ENCODE peak calls at places on chromosomes 4 and X, in five cellular contexts. R is hepatocyte, U is A673, D is endothelial cell of umbilical vein, G is DND-41. Z is an unnamed sample.

GRCh38 chr4:156779774-156780173 is 191.8 kb downstream of the PDGFC start:
- DNase-seq in D (peak; percentile 69), G (no peak), U (no peak), R (no peak), Z (no peak)

GRCh38 chrX:155334486-155335316 is at the start of gene CLIC2:
- DNase-seq in D (peak; percentile 65), R (peak; percentile 52), U (peak; percentile 63), G (peak; percentile 39), Z (no peak)

GRCh38 chr4:53703267-53703655 is 112.0 kb upstream of the LNX1 start:
- DNase-seq in R (no peak), G (no peak), D (no peak), U (no peak), Z (no peak)

GRCh38 chr4:154045086-154045485 is 256.2 kb upstream of the SFRP2 start:
- DNase-seq in G (no peak), U (no peak), D (no peak), R (no peak), Z (no peak)

GRCh38 chr4:140485939-140486338 is 12.2 kb downstream of the MGAT4D start:
- DNase-seq in R (no peak), U (no peak), G (no peak), D (peak; percentile 3), Z (no peak)

GRCh38 chrX:132022115-132022862 is 813 bp upstream of the STK26 start:
- DNase-seq in R (no peak), U (peak; percentile 23), G (peak; percentile 21), D (peak; percentile 29), Z (no peak)

GRCh38 chr4:175823015-175823741 is 11.1 kb upstream of the GPM6A start:
- DNase-seq in G (no peak), R (no peak), D (no peak), U (no peak), Z (no peak)

GRCh38 chrX:47623540-47624027 is 3.9 kb upstream of the SYN1 start:
- DNase-seq in U (peak; percentile 89), G (peak; percentile 78), R (peak; percentile 75), D (peak; percentile 69), Z (peak; percentile 90)

GRCh38 chrX:48854898-48855297 is 19.5 kb upstream of the PCSK1N start:
- DNase-seq in G (peak; percentile 5), D (no peak), R (no peak), U (peak; percentile 15), Z (peak; percentile 15)

GRCh38 chrX:145099204-145099603 is 148.1 kb upstream of the SPANXN1 start:
- DNase-seq in G (no peak), U (no peak), R (no peak), D (no peak), Z (no peak)

GRCh38 chr4:180449395-180449956 is 1793.7 kb upstream of the TENM3 start:
- DNase-seq in U (peak; percentile 89), R (peak; percentile 74), D (no peak), G (peak; percentile 44), Z (peak; percentile 71)

GRCh38 chrX:110504947-110505346 is 146.3 kb downstream of the RTL9 start:
- DNase-seq in R (no peak), G (no peak), U (no peak), D (no peak), Z (no peak)

GRCh38 chr4:108360857-108361820 is 192.4 kb upstream of the LEF1 start:
- DNase-seq in U (peak; percentile 14), R (peak; percentile 40), G (peak; percentile 58), D (no peak), Z (peak; percentile 43)

GRCh38 chr4:129113919-129114318 is 18.0 kb downstream of the C4orf33 start:
- DNase-seq in G (no peak), R (no peak), U (no peak), D (no peak), Z (no peak)

GRCh38 chr4:142801966-142802365 is 44.1 kb downstream of the INPP4B start:
- DNase-seq in G (peak; percentile 29), R (no peak), U (no peak), D (no peak), Z (no peak)

GRCh38 chr4:184472540-184473264 is 1.6 kb downstream of the IRF2 start:
- DNase-seq in G (peak; percentile 52), R (peak; percentile 91), U (peak; percentile 51), D (peak; percentile 75), Z (peak; percentile 86)

GRCh38 chrX:39936886-39937770 is 160.6 kb downstream of the BCOR start:
- DNase-seq in G (peak; percentile 58), R (no peak), D (no peak), U (no peak), Z (no peak)

GRCh38 chr4:94410678-94411206 is 41.0 kb upstream of the PDLIM5 start:
- DNase-seq in G (no peak), U (peak; percentile 94), D (no peak), R (peak; percentile 8), Z (no peak)

GRCh38 chrX:5586726-5587125 is 641.9 kb downstream of the NLGN4X start:
- DNase-seq in R (no peak), D (no peak), G (no peak), U (peak; percentile 76), Z (no peak)

GRCh38 chrX:68648960-68649359 is 1.5 kb downstream of the STARD8 start:
- DNase-seq in R (no peak), G (no peak), D (no peak), U (no peak), Z (peak; percentile 66)

GRCh38 chrX:97685753-97686152 is 802.0 kb downstream of the RPA4 start:
- DNase-seq in G (peak; percentile 24), U (peak; percentile 56), D (peak; percentile 47), R (peak; percentile 57), Z (peak; percentile 46)

GRCh38 chr4:2259541-2260267 is 2.2 kb downstream of the MXD4 start:
- DNase-seq in G (no peak), U (no peak), R (no peak), D (no peak), Z (no peak)

GRCh38 chr4:3302164-3302785 is 9.5 kb downstream of the RGS12 start:
- DNase-seq in D (peak; percentile 74), U (no peak), R (no peak), G (peak; percentile 96), Z (no peak)

GRCh38 chr4:25065451-25065850 is 34.7 kb upstream of the LGI2 start:
- DNase-seq in R (no peak), U (no peak), G (no peak), D (no peak), Z (no peak)

GRCh38 chrX:25015486-25016360 is at the start of gene ARX:
- DNase-seq in D (peak; percentile 31), G (no peak), U (peak; percentile 91), R (peak; percentile 86), Z (peak; percentile 97)
- TF ChIP-seq EZH2 in D (peak; percentile 59), G (no peak), U (no peak), R (no peak), Z (peak; percentile 14)

GRCh38 chr4:80967346-80967745 is 63.2 kb upstream of the BMP3 start:
- DNase-seq in D (no peak), R (no peak), U (no peak), G (no peak), Z (no peak)
- TF ChIP-seq EZH2 in D (no peak), R (no peak), U (no peak), G (no peak), Z (no peak)

GRCh38 chr4:4854649-4855292 is 4.7 kb upstream of the MSX1 start:
- DNase-seq in U (no peak), R (no peak), G (no peak), D (no peak), Z (peak; percentile 71)

GRCh38 chr4:4857001-4857808 is 2.3 kb upstream of the MSX1 start:
- DNase-seq in U (no peak), G (no peak), D (no peak), R (no peak), Z (no peak)

GRCh38 chr4:4856071-4857000 is 3.1 kb upstream of the MSX1 start:
- DNase-seq in U (no peak), R (peak; percentile 54), G (no peak), D (peak; percentile 21), Z (peak; percentile 75)

GRCh38 chr4:4853921-4854648 is 5.4 kb upstream of the MSX1 start:
- DNase-seq in G (no peak), R (no peak), U (no peak), D (no peak), Z (no peak)

DNA sequence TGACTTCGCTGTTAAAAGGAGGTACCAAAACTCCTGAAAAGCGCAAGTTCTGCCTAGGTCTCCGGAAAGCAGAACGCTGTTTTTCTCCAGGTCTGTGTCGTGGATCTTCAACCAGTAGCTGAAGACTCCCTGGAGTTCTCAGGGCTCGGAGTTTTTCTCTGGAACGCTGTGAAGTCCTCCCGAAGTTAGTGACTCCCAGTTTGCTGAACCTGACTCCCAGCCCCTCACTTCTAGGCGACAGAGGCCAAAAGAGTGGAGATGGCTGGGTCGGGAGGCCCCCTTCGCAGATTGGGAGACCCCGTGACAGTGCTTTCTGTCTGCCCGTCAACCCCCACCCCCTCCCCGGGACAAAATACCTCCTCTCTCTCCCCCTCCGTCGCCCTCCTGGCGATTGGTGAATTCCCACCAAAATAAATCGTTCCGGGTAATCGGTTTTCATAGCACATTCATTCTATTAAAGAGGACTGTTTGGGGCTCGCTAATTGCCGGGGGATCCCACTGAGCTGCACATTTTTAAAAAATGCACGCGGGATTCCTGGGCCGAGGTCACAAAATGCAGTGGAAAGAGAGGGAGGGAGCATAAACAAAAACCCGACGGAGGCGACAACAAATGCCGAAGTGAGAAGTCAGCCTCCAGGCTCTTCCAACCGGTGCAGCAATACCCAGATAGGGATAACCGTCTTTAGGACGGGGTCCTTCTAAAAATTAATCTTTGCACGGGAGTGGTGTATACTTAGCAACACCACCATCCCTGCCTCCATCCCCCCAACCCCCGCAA is 4.0 kb upstream of the MSX1 start:
- DNase-seq in U (no peak), D (no peak), G (no peak), R (no peak), Z (peak; percentile 49)
- TF ChIP-seq EZH2 in U (no peak), D (peak; percentile 81), G (no peak), R (peak; percentile 75), Z (peak; percentile 16)

GRCh38 chr4:4869380-4869723 is 9.9 kb downstream of the MSX1 start:
- DNase-seq in R (no peak), D (no peak), U (no peak), G (no peak), Z (peak; percentile 39)

GRCh38 chr4:4866833-4867744 is 7.6 kb downstream of the MSX1 start:
- DNase-seq in D (no peak), U (no peak), R (peak; percentile 77), G (no peak), Z (peak; percentile 84)

GRCh38 chr4:4868506-4869379 is 9.3 kb downstream of the MSX1 start:
- DNase-seq in G (no peak), U (no peak), D (no peak), R (no peak), Z (peak; percentile 24)

GRCh38 chr4:4866124-4866832 is 6.8 kb downstream of the MSX1 start:
- DNase-seq in R (peak; percentile 35), U (peak; percentile 44), G (no peak), D (no peak), Z (peak; percentile 55)

DNA sequence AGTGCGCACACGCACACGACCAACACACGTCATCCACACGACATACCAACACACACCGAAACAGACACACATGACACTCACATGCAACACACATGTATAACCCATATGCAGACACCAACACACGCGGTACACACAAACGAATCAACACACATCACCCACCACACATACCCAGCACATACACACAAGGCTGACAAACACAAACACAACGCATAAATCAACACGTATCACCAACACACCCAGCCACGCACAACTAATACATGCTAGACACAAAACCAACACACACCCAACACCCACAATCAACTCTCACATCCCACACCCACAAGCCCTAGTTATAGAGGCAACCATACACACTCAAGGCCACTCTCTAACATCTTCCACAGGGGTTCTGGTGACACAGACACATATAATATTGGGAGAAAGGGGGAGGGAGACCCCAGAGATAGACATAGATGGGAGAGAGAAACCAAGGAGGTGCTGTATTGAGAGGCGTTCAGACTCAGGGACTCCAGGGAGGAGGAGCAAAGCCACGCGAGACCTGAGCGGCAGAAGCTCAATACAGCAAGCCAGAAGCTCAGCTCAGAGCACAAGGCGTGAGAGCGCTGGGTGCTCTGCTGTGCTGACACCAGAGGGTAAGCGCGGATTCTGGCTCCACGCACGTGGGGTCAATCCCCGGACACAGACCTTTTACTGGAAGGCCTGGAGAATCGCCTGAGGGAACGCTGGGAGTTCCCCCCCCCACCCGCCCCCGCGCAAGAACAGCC is 8.5 kb downstream of the MSX1 start:
- DNase-seq in D (no peak), R (peak; percentile 33), G (no peak), U (no peak), Z (peak; percentile 34)
- TF ChIP-seq EZH2 in D (peak; percentile 29), R (peak; percentile 18), G (no peak), U (peak; percentile 23), Z (no peak)